ENCODE peak calls at places on chromosomes 12 and 14, in four cellular contexts. One of them, this sample, is unnamed.

GRCh38 chr12:106019130-106019529 is 119.6 kb downstream of the NUAK1 start:
- DNase-seq in HS-5: no peak
- DNase-seq in NCI-H2081: no peak
- DNase-seq in pancreas: no peak
- DNase-seq in this sample: no peak

GRCh38 chr14:93332032-93332852 is 594 bp downstream of the BTBD7 start:
- DNase-seq in HS-5: no peak
- DNase-seq in pancreas: peak
- DNase-seq in NCI-H2081: peak
- DNase-seq in this sample: peak

GRCh38 chr14:74065746-74066575 is 18.3 kb downstream of the ALDH6A1 start:
- DNase-seq in NCI-H2081: no peak
- DNase-seq in HS-5: no peak
- DNase-seq in pancreas: no peak
- DNase-seq in this sample: no peak

GRCh38 chr14:62082779-62083178 is 320.6 kb downstream of the SNAPC1 start:
- DNase-seq in pancreas: no peak
- DNase-seq in HS-5: no peak
- DNase-seq in NCI-H2081: no peak
- DNase-seq in this sample: no peak

GRCh38 chr12:3795096-3795799 is 42.3 kb upstream of the CRACR2A start:
- DNase-seq in NCI-H2081: peak
- DNase-seq in pancreas: no peak
- DNase-seq in HS-5: no peak
- DNase-seq in this sample: peak

GRCh38 chr14:94128216-94128839 is 1.1 kb downstream of the IFI27L2 start:
- DNase-seq in pancreas: peak
- DNase-seq in HS-5: no peak
- DNase-seq in NCI-H2081: no peak
- DNase-seq in this sample: no peak

GRCh38 chr12:114000861-114001260 is 34.7 kb upstream of the RBM19 start:
- DNase-seq in HS-5: no peak
- DNase-seq in pancreas: no peak
- DNase-seq in NCI-H2081: no peak
- DNase-seq in this sample: no peak

GRCh38 chr12:56461235-56462159 is 6.9 kb upstream of the SPRYD4 start:
- DNase-seq in pancreas: no peak
- DNase-seq in HS-5: peak
- DNase-seq in NCI-H2081: no peak
- DNase-seq in this sample: no peak

GRCh38 chr14:101183376-101184103 is 280.0 kb upstream of the RTL1 start:
- DNase-seq in NCI-H2081: no peak
- DNase-seq in pancreas: peak
- DNase-seq in HS-5: no peak
- DNase-seq in this sample: no peak

GRCh38 chr14:39247256-39247655 is 13.5 kb downstream of the MIA2 start:
- DNase-seq in NCI-H2081: no peak
- DNase-seq in pancreas: no peak
- DNase-seq in HS-5: peak
- DNase-seq in this sample: no peak

GRCh38 chr12:10716704-10717315 is 6.3 kb downstream of the YBX3 start:
- DNase-seq in HS-5: peak
- DNase-seq in NCI-H2081: peak
- DNase-seq in pancreas: peak
- DNase-seq in this sample: no peak

GRCh38 chr12:80195143-80195726 is 95.9 kb downstream of the OTOGL start:
- DNase-seq in HS-5: no peak
- DNase-seq in pancreas: no peak
- DNase-seq in NCI-H2081: peak
- DNase-seq in this sample: peak

GRCh38 chr14:21993070-21993469 is 319.5 kb upstream of the OR4E1 start:
- DNase-seq in NCI-H2081: no peak
- DNase-seq in pancreas: no peak
- DNase-seq in HS-5: no peak
- DNase-seq in this sample: no peak

GRCh38 chr14:93897476-93897845 is 29.7 kb upstream of the FAM181A start:
- DNase-seq in pancreas: peak
- DNase-seq in NCI-H2081: no peak
- DNase-seq in HS-5: no peak
- DNase-seq in this sample: no peak

GRCh38 chr12:2743478-2743877 is 51.3 kb upstream of the FKBP4 start:
- DNase-seq in NCI-H2081: no peak
- DNase-seq in HS-5: no peak
- DNase-seq in pancreas: no peak
- DNase-seq in this sample: no peak

GRCh38 chr12:108833757-108834472 is 23.5 kb downstream of the SSH1 start:
- DNase-seq in HS-5: no peak
- DNase-seq in pancreas: no peak
- DNase-seq in NCI-H2081: no peak
- DNase-seq in this sample: no peak

GRCh38 chr12:3634348-3634747 is 118.6 kb downstream of the CRACR2A start:
- DNase-seq in HS-5: no peak
- DNase-seq in NCI-H2081: no peak
- DNase-seq in pancreas: no peak
- DNase-seq in this sample: no peak